ENCODE peak calls at places on chromosomes 2 and 18, in nine cellular contexts. R, Y, J, I, P, C, Q, L and E are unnamed samples.

GRCh38 chr2:175167076-175167791 is 769 bp downstream of the ATF2 start:
- DNase-seq in L (peak; percentile 75), I (peak; percentile 55), R (no peak), C (peak; percentile 71), Y (peak; percentile 48), Q (no peak), J (peak; percentile 28), P (no peak), E (no peak)

GRCh38 chr2:231541605-231542509 is 11.6 kb upstream of the NMUR1 start:
- DNase-seq in Y (no peak), P (no peak), J (no peak), C (no peak), I (no peak), R (no peak), Q (no peak), L (peak; percentile 30), E (no peak)

GRCh38 chr2:231182500-231182899 is 15.9 kb upstream of the ARMC9 start:
- DNase-seq in J (no peak), L (no peak), R (no peak), P (no peak), Q (no peak), C (no peak), I (no peak), Y (no peak), E (no peak)

GRCh38 chr2:99940963-99941362 is 201.4 kb downstream of the AFF3 start:
- DNase-seq in Y (peak; percentile 64), R (peak; percentile 53), C (no peak), P (peak; percentile 65), J (no peak), L (no peak), Q (no peak), I (no peak), E (no peak)

GRCh38 chr2:209642146-209642815 is 129.4 kb upstream of the UNC80 start:
- DNase-seq in R (no peak), P (peak; percentile 1), J (no peak), Y (no peak), Q (peak; percentile 61), L (peak; percentile 65), I (no peak), C (no peak), E (no peak)

GRCh38 chr18:36786686-36787085 is 42.1 kb downstream of the TPGS2 start:
- DNase-seq in L (peak; percentile 87), J (peak; percentile 43), R (no peak), C (peak; percentile 88), Q (no peak), P (peak; percentile 71), Y (peak; percentile 25), I (no peak), E (no peak)

GRCh38 chr2:96090181-96090500 is 26.2 kb downstream of the ADRA2B start:
- DNase-seq in J (no peak), Y (no peak), I (no peak), P (no peak), R (peak; percentile 75), L (no peak), Q (no peak), C (no peak), E (peak; percentile 19)

GRCh38 chr2:240986787-240987411 is 11.5 kb upstream of the SNED1 start:
- DNase-seq in C (peak; percentile 89), P (peak; percentile 65), Q (no peak), J (peak; percentile 67), Y (peak; percentile 47), L (peak; percentile 50), I (no peak), R (no peak), E (no peak)

GRCh38 chr2:65033178-65033577 is 23.0 kb upstream of the CEP68 start:
- DNase-seq in L (peak; percentile 38), Y (no peak), R (no peak), Q (peak; percentile 39), J (no peak), I (no peak), P (no peak), C (no peak), E (no peak)

GRCh38 chr2:163652741-163653140 is 83.1 kb downstream of the FIGN start:
- DNase-seq in I (no peak), L (no peak), Q (no peak), J (no peak), R (no peak), Y (no peak), P (no peak), C (no peak), E (no peak)
- H3K4me1 ChIP-seq in I (peaks cover 14% of the 10 kb centered on the region), L (no peaks in the 10 kb centered on the region), Q (no peaks in the 10 kb centered on the region), J (no peaks in the 10 kb centered on the region), R (peaks cover 16% of the 10 kb centered on the region), Y (no peaks in the 10 kb centered on the region), P (no peaks in the 10 kb centered on the region), C (no peaks in the 10 kb centered on the region), E (no peaks in the 10 kb centered on the region)

DNA sequence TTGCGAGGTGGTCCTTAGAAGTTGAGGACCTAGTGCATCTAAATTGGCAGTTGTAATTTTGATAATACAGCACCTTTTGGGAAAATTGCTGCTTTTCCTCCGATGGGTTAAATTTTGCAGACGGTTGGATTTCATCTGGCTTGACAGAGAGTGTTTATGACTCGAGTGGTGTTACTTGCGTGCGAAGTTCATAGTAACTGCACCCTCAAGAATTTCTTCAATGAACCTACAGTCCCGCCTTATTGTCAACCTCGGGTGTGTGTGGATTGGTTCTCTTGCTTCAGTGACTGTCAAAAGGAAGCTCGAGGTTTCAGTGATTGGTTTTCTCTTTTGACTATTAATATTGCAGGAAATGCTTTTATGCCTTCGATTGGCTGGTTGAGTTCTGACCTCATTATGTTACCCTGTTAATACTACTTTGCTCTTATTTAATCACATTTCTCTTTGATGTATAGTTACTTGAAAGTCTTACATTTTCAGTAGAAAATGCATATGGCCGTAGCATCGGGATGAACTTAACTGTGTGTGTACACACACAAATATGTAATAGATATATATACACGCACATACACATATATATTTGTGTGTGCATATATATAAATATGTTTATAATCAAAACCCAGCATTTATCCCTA is 1.5 kb downstream of the EPC2 start:
- DNase-seq in Y (peak; percentile 30), I (peak; percentile 63), Q (peak; percentile 85), L (peak; percentile 93), R (no peak), J (peak; percentile 33), P (peak; percentile 92), C (peak; percentile 69), E (peak; percentile 91)
- H3K4me1 ChIP-seq in Y (peaks cover 27% of the 10 kb centered on the region), I (peaks cover 14% of the 10 kb centered on the region), Q (peaks cover 16% of the 10 kb centered on the region), L (peaks cover 5% of the 10 kb centered on the region), R (peaks cover 43% of the 10 kb centered on the region), J (no peaks in the 10 kb centered on the region), P (no peaks in the 10 kb centered on the region), C (no peaks in the 10 kb centered on the region), E (peaks cover 59% of the 10 kb centered on the region)

GRCh38 chr18:7746106-7746505 is 179.0 kb downstream of the PTPRM start:
- DNase-seq in C (no peak), Y (no peak), L (no peak), Q (no peak), I (no peak), R (no peak), J (no peak), P (no peak), E (no peak)
- H3K4me1 ChIP-seq in C (no peaks in the 10 kb centered on the region), Y (peaks cover 72% of the 10 kb centered on the region), L (peaks cover 9% of the 10 kb centered on the region), Q (peaks cover 6% of the 10 kb centered on the region), I (no peaks in the 10 kb centered on the region), R (peaks cover 65% of the 10 kb centered on the region), J (peaks cover 10% of the 10 kb centered on the region), P (peaks cover 5% of the 10 kb centered on the region), E (no peaks in the 10 kb centered on the region)

DNA sequence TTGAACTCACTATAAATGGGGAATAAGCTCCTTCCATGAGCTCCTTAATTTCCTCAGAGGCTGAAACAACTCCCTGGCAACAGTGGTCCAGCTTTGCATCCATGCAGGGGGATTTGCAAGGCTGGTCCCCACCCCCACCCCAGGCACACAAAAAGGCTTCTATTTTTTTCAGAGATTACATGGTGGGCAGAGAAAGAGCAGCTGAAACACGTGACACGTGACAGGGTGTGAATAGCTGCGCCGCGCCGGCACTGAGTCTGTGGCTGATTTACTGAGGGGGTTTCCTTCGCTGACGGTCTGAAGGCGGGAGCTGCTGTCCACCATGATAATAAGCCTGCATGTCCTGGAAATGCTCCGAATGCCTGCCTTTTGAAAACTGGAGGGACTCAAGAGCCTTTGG is 50.8 kb upstream of the APCDD1 start:
- DNase-seq in I (no peak), J (no peak), P (no peak), R (no peak), L (no peak), Q (no peak), C (no peak), Y (no peak), E (no peak)
- H3K4me1 ChIP-seq in I (no peaks in the 10 kb centered on the region), J (no peaks in the 10 kb centered on the region), P (no peaks in the 10 kb centered on the region), R (no peaks in the 10 kb centered on the region), L (peaks cover 6% of the 10 kb centered on the region), Q (no peaks in the 10 kb centered on the region), C (no peaks in the 10 kb centered on the region), Y (no peaks in the 10 kb centered on the region), E (no peaks in the 10 kb centered on the region)

DNA sequence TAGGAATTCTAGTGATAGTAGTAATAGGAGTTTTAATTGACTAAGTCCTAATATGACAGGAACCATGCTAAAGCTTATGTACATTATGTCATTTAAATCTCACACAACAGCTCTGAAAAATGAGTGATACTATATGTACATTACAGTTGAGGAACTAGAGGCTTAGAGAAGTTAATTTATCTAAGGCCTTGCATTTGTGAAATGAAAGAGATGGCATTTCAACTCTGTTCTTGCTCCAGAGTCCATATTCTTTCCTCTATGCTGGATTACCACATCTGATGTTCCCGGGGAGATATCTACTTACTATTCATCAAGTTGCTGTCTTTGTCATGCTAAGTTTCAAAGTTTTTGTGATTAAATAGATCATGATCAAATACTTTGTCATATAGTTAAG is 5.7 kb downstream of the AGPS start:
- DNase-seq in J (no peak), Y (no peak), I (no peak), Q (no peak), L (peak; percentile 14), R (no peak), P (no peak), C (no peak), E (no peak)
- H3K4me1 ChIP-seq in J (no peaks in the 10 kb centered on the region), Y (peaks cover 11% of the 10 kb centered on the region), I (peaks cover 59% of the 10 kb centered on the region), Q (peaks cover 61% of the 10 kb centered on the region), L (peaks cover 44% of the 10 kb centered on the region), R (peaks cover 67% of the 10 kb centered on the region), P (peaks cover 6% of the 10 kb centered on the region), C (no peaks in the 10 kb centered on the region), E (peaks cover 47% of the 10 kb centered on the region)

GRCh38 chr2:159785195-159785594 is 12.8 kb downstream of the CD302 start:
- DNase-seq in J (no peak), C (no peak), P (no peak), Q (no peak), Y (no peak), R (no peak), I (no peak), L (no peak), E (no peak)
- H3K4me1 ChIP-seq in J (no peaks in the 10 kb centered on the region), C (no peaks in the 10 kb centered on the region), P (no peaks in the 10 kb centered on the region), Q (peaks cover 13% of the 10 kb centered on the region), Y (no peaks in the 10 kb centered on the region), R (peaks cover 9% of the 10 kb centered on the region), I (no peaks in the 10 kb centered on the region), L (no peaks in the 10 kb centered on the region), E (no peaks in the 10 kb centered on the region)

GRCh38 chr2:127078691-127079270 is 28.2 kb downstream of the BIN1 start:
- DNase-seq in Q (no peak), C (no peak), R (no peak), I (peak; percentile 87), P (no peak), J (no peak), L (no peak), Y (no peak), E (no peak)
- H3K4me1 ChIP-seq in Q (peaks cover 5% of the 10 kb centered on the region), C (no peaks in the 10 kb centered on the region), R (peaks cover 76% of the 10 kb centered on the region), I (peaks cover 77% of the 10 kb centered on the region), P (peaks cover 34% of the 10 kb centered on the region), J (peaks cover 32% of the 10 kb centered on the region), L (peaks cover 17% of the 10 kb centered on the region), Y (peaks cover 4% of the 10 kb centered on the region), E (peaks cover 68% of the 10 kb centered on the region)